ENCODE peak calls at places on chromosome 1, in eight cellular contexts. A is activated CD4-positive, alpha-beta T cell treated with anti-CD3 and anti-CD28 coated beads for 36 hours; M is aorta; Q is T-cell; D is activated CD4-positive, CD25-positive, alpha-beta regulatory T cell treated with anti-CD3 and anti-CD28 coated beads, Interleukin-2, amount 50 U/mL, for 24 hours; P is psoas muscle; H is lung; E is CD4-positive, CD25-positive, alpha-beta regulatory T cell. R is an unnamed sample.
A peak's percentile ranks its signal among the peaks of the same experiment; 100 is the strongest.

GRCh38 chr1:229229137-229229720 is 41.7 kb upstream of the RAB4A start:
- ATAC-seq in A (peak; percentile 25), M (no peak), Q (no peak), D (no peak), P (peak; percentile 14), H (peak; percentile 27), E (no peak), R (no peak)

GRCh38 chr1:150477733-150478132 is 9.5 kb upstream of the TARS2 start:
- ATAC-seq in A (no peak), M (no peak), Q (no peak), D (no peak), P (peak; percentile 29), H (no peak), E (no peak), R (no peak)

GRCh38 chr1:12411098-12411497 is 181.3 kb downstream of the VPS13D start:
- ATAC-seq in A (no peak), M (no peak), Q (no peak), D (no peak), P (no peak), H (no peak), E (no peak), R (no peak)

GRCh38 chr1:227540170-227541098 is 22.9 kb upstream of the ZNF678 start:
- ATAC-seq in A (no peak), M (no peak), Q (no peak), D (no peak), P (no peak), H (no peak), E (no peak), R (no peak)

GRCh38 chr1:1917995-1918900 is 831 bp downstream of the TMEM52 start:
- ATAC-seq in A (no peak), M (no peak), Q (no peak), D (no peak), P (peak; percentile 24), H (no peak), E (no peak), R (no peak)

GRCh38 chr1:65997693-65998092 is 205.0 kb downstream of the PDE4B start:
- ATAC-seq in A (no peak), M (no peak), Q (no peak), D (no peak), P (no peak), H (no peak), E (no peak), R (no peak)

GRCh38 chr1:74356493-74356892 is 121.3 kb downstream of the TNNI3K start:
- ATAC-seq in A (no peak), M (no peak), Q (no peak), D (no peak), P (no peak), H (no peak), E (no peak), R (no peak)

GRCh38 chr1:177650947-177651346 is 318.9 kb downstream of the SEC16B start:
- ATAC-seq in A (no peak), M (no peak), Q (no peak), D (no peak), P (peak; percentile 97), H (peak; percentile 17), E (no peak), R (no peak)

GRCh38 chr1:115654663-115655306 is 13.0 kb downstream of the VANGL1 start:
- ATAC-seq in A (no peak), M (no peak), Q (no peak), D (no peak), P (no peak), H (no peak), E (no peak), R (no peak)

GRCh38 chr1:60835649-60836048 is 246.7 kb upstream of the NFIA start:
- ATAC-seq in A (no peak), M (no peak), Q (no peak), D (no peak), P (no peak), H (no peak), E (no peak), R (no peak)

GRCh38 chr1:12386130-12386529 is 156.3 kb downstream of the VPS13D start:
- ATAC-seq in A (peak; percentile 84), M (no peak), Q (peak; percentile 95), D (peak; percentile 98), P (no peak), H (no peak), E (peak; percentile 98), R (peak; percentile 90)

GRCh38 chr1:3365519-3366158 is 88.8 kb upstream of the ARHGEF16 start:
- ATAC-seq in A (no peak), M (no peak), Q (no peak), D (no peak), P (no peak), H (no peak), E (no peak), R (no peak)

GRCh38 chr1:179883040-179883501 is 986 bp downstream of the TOR1AIP1 start:
- ATAC-seq in A (no peak), M (peak; percentile 54), Q (peak; percentile 34), D (no peak), P (no peak), H (peak; percentile 6), E (peak; percentile 14), R (no peak)

GRCh38 chr1:99691175-99691574 is 45.3 kb downstream of the PALMD start:
- ATAC-seq in A (no peak), M (no peak), Q (no peak), D (no peak), P (no peak), H (no peak), E (no peak), R (no peak)

GRCh38 chr1:230876660-230877059 is 8.3 kb upstream of the C1orf198 start:
- ATAC-seq in A (no peak), M (no peak), Q (no peak), D (no peak), P (no peak), H (no peak), E (no peak), R (no peak)

GRCh38 chr1:203462878-203463277 is 12.7 kb upstream of the PRELP start:
- ATAC-seq in A (no peak), M (peak; percentile 31), Q (no peak), D (no peak), P (no peak), H (peak; percentile 24), E (no peak), R (no peak)